ENCODE peak calls at places on chromosomes 13 and 19, in nine cellular contexts. C is NCI-H2171 treated with DMSO at 0.1 percent for 48 hours; N is ovary; V is T47D; F is amniotic stem cell; R is immature natural killer cell; D is brain pericyte; U is effector CD4-positive, alpha-beta T cell; I is lower leg skin. J is an unnamed sample.

GRCh38 chr19:5290336-5291262 is 50.0 kb downstream of the PTPRS start:
- DNase-seq in N (no peak), U (no peak), V (no peak), R (no peak), C (no peak), I (no peak), D (no peak), F (no peak), J (no peak)

GRCh38 chr19:18418034-18418724 is 1.0 kb upstream of the SSBP4 start:
- DNase-seq in V (no peak), C (no peak), I (no peak), R (no peak), N (no peak), D (no peak), U (no peak), F (no peak), J (no peak)

GRCh38 chr19:58229255-58229639 is 533 bp downstream of the ZNF544 start:
- DNase-seq in R (no peak), V (peak), I (no peak), U (no peak), F (no peak), C (no peak), N (no peak), D (no peak), J (peak)

GRCh38 chr13:79434578-79434977 is 28.5 kb upstream of the RBM26 start:
- DNase-seq in D (no peak), N (no peak), V (no peak), F (peak), C (peak), I (no peak), R (no peak), U (no peak), J (peak)

GRCh38 chr19:47758433-47758784 is 13.1 kb downstream of the NOP53 start:
- DNase-seq in U (no peak), V (no peak), F (no peak), C (no peak), D (no peak), I (no peak), N (no peak), R (no peak), J (no peak)

GRCh38 chr13:40064154-40064713 is 408.8 kb downstream of the COG6 start:
- DNase-seq in F (no peak), R (no peak), I (no peak), D (no peak), V (no peak), C (no peak), N (no peak), U (no peak), J (no peak)

GRCh38 chr19:22784051-22784450 is at the start of gene ZNF99:
- DNase-seq in U (no peak), N (peak), I (no peak), V (peak), F (no peak), D (no peak), C (no peak), R (peak), J (no peak)

GRCh38 chr13:98761126-98761978 is 8.9 kb upstream of the SLC15A1 start:
- DNase-seq in F (no peak), D (no peak), V (no peak), R (no peak), U (no peak), N (no peak), C (no peak), I (no peak), J (peak)

GRCh38 chr19:13758795-13759194 is 5.5 kb upstream of the MRI1 start:
- DNase-seq in N (no peak), R (no peak), F (no peak), D (no peak), V (no peak), I (no peak), C (no peak), U (no peak), J (no peak)

GRCh38 chr19:3849092-3849491 is 19.7 kb downstream of the ZFR2 start:
- DNase-seq in F (no peak), V (peak), D (no peak), C (peak), U (peak), I (no peak), R (peak), N (no peak), J (no peak)

GRCh38 chr19:11931051-11931450 is 6.1 kb downstream of the ZNF700 start:
- DNase-seq in F (no peak), U (no peak), R (no peak), C (no peak), I (peak), D (no peak), V (no peak), N (no peak), J (no peak)

GRCh38 chr13:99380921-99381645 is 73.9 kb upstream of the GPR183 start:
- DNase-seq in N (no peak), U (peak), F (no peak), V (no peak), I (peak), R (peak), C (no peak), D (no peak), J (no peak)

GRCh38 chr19:39645800-39646411 is 9.8 kb upstream of the LGALS16 start:
- DNase-seq in V (no peak), R (no peak), U (no peak), I (no peak), D (no peak), F (no peak), C (no peak), N (no peak), J (no peak)

GRCh38 chr19:3115916-3116602 is 19.8 kb upstream of the GNA15 start:
- DNase-seq in R (no peak), C (no peak), V (peak), I (no peak), N (no peak), F (no peak), D (no peak), U (no peak), J (no peak)

GRCh38 chr19:7376151-7376852 is 27.6 kb downstream of the ARHGEF18 start:
- DNase-seq in D (no peak), V (no peak), U (no peak), F (no peak), I (no peak), C (no peak), N (no peak), R (no peak), J (no peak)

GRCh38 chr13:35693142-35693784 is 216.8 kb upstream of the MAB21L1 start:
- DNase-seq in I (no peak), D (no peak), R (no peak), F (no peak), N (no peak), V (no peak), C (no peak), U (no peak), J (no peak)

GRCh38 chr19:54458648-54459281 is 4.8 kb downstream of the LENG9 start:
- DNase-seq in C (no peak), U (no peak), N (no peak), D (no peak), I (no peak), F (no peak), R (no peak), V (no peak), J (no peak)

GRCh38 chr19:36972594-36972993 is 56.5 kb downstream of the ZNF568 start:
- DNase-seq in N (no peak), U (no peak), V (no peak), R (no peak), F (no peak), I (no peak), C (no peak), D (no peak), J (no peak)

GRCh38 chr19:3680939-3681338 is 19.3 kb downstream of the PIP5K1C start:
- DNase-seq in F (no peak), N (no peak), U (no peak), D (no peak), C (no peak), I (no peak), R (no peak), V (no peak), J (no peak)

GRCh38 chr19:1000095-1000494 is at the start of gene GRIN3B:
- DNase-seq in I (no peak), U (peak), C (no peak), V (peak), D (no peak), R (peak), N (no peak), F (no peak), J (no peak)

GRCh38 chr13:73936001-73936400 is 198.2 kb downstream of the KLF12 start:
- DNase-seq in F (no peak), V (no peak), U (no peak), C (no peak), I (no peak), N (no peak), D (no peak), R (no peak), J (no peak)

GRCh38 chr19:47444388-47444821 is 25.1 kb upstream of the MEIS3 start:
- DNase-seq in R (peak), V (no peak), U (peak), I (no peak), F (no peak), D (no peak), N (no peak), C (no peak), J (no peak)

GRCh38 chr19:34217952-34218817 is 36.2 kb upstream of the GARRE1 start:
- DNase-seq in N (no peak), D (peak), U (peak), R (peak), F (peak), V (no peak), C (peak), I (no peak), J (peak)

GRCh38 chr13:101612736-101613135 is 160.3 kb downstream of the ITGBL1 start:
- DNase-seq in C (no peak), R (no peak), V (no peak), N (no peak), F (no peak), I (no peak), U (no peak), D (no peak), J (no peak)

GRCh38 chr19:10861118-10861651 is 10.2 kb upstream of the CARM1 start:
- DNase-seq in V (no peak), R (no peak), D (no peak), C (peak), I (no peak), U (no peak), F (no peak), N (no peak), J (no peak)

GRCh38 chr13:113856716-113857065 is 7.2 kb downstream of the GAS6 start:
- DNase-seq in R (no peak), I (no peak), V (peak), F (no peak), U (no peak), C (no peak), N (peak), D (no peak), J (no peak)

GRCh38 chr13:40175639-40176038 is 490.8 kb downstream of the FOXO1 start:
- DNase-seq in F (no peak), R (no peak), D (no peak), V (no peak), N (no peak), U (no peak), I (no peak), C (no peak), J (no peak)

GRCh38 chr13:66673401-66673800 is 556.7 kb downstream of the PCDH9 start:
- DNase-seq in C (no peak), I (no peak), N (no peak), V (no peak), R (no peak), D (no peak), F (no peak), U (no peak), J (peak)

GRCh38 chr13:90443268-90443667 is 904.2 kb upstream of the MIR17HG start:
- DNase-seq in I (no peak), U (no peak), R (no peak), N (no peak), D (no peak), C (no peak), F (no peak), V (no peak), J (no peak)